ENCODE peak calls at places on chromosomes 1 and 21, in seven cellular contexts. U is stimulated activated CD8-positive, alpha-beta memory T cell treated with anti-CD3 and anti-CD28 coated beads, Interleukin-2, amount 100 ng/mL, for 1 hour; F is activated T-helper 1 cell treated with anti-CD3 and anti-CD28 coated beads, Interleukin-12 subunit alpha, Interleukin-12 subunit beta, Interleukin-2, Interleukin-4 antibody, amounts not matched to agents 30 ng/mL and 10 ng/mL and 1 ng/mL, durations not matched to agents 14 hours and 24 hours and 36 hours; I is IMR-90; M is HFFc6; A is stimulated activated naive CD8-positive, alpha-beta T cell treated with anti-CD3 and anti-CD28 coated beads, Interleukin-15, Interleukin-2, amounts not matched to agents 100 U/mL and 50 U/mL, for 24 hours; L is activated gamma-delta T cell treated with anti-CD3 and anti-CD28 coated beads, Interleukin-2, amount 50 U/mL, for 16 hours. S is an unnamed sample.

GRCh38 chr1:228120351-228121091 is 11.4 kb upstream of the MRPL55 start:
- DNase-seq in U (no peak), F (no peak), I (peak), M (peak), A (no peak), L (no peak), S (no peak)

GRCh38 chr1:194512361-194512760 is 1325.9 kb upstream of the B3GALT2 start:
- DNase-seq in U (no peak), F (no peak), I (no peak), M (no peak), A (no peak), L (no peak), S (no peak)

GRCh38 chr1:71303617-71304041 is 222.8 kb upstream of the ZRANB2 start:
- DNase-seq in U (no peak), F (no peak), I (no peak), M (no peak), A (no peak), L (no peak), S (no peak)

GRCh38 chr21:35965699-35966098 is 94.6 kb downstream of the SETD4 start:
- DNase-seq in U (no peak), F (no peak), I (no peak), M (no peak), A (no peak), L (no peak), S (no peak)

GRCh38 chr21:28818663-28819278 is 173.9 kb downstream of the LTN1 start:
- DNase-seq in U (no peak), F (no peak), I (no peak), M (peak), A (no peak), L (no peak), S (no peak)

GRCh38 chr21:37338671-37339526 is 27.7 kb upstream of the DYRK1A start:
- DNase-seq in U (no peak), F (no peak), I (peak), M (peak), A (no peak), L (no peak), S (no peak)

GRCh38 chr1:33130297-33130696 is 49.3 kb downstream of the AZIN2 start:
- DNase-seq in U (no peak), F (no peak), I (peak), M (peak), A (peak), L (no peak), S (peak)

GRCh38 chr1:9203623-9204022 is 31.0 kb upstream of the H6PD start:
- DNase-seq in U (no peak), F (no peak), I (no peak), M (no peak), A (peak), L (no peak), S (no peak)

GRCh38 chr1:145425436-145426029 is at the start of gene NBPF20:
- DNase-seq in U (peak), F (peak), I (peak), M (peak), A (peak), L (peak), S (peak)

GRCh38 chr21:33991091-33991490 is 75.5 kb upstream of the ATP5PO start:
- DNase-seq in U (no peak), F (no peak), I (no peak), M (no peak), A (no peak), L (no peak), S (no peak)

GRCh38 chr1:87115317-87115885 is 201.0 kb downstream of the HS2ST1 start:
- DNase-seq in U (no peak), F (no peak), I (peak), M (peak), A (no peak), L (no peak), S (no peak)

GRCh38 chr1:153643100-153643499 is 9.2 kb downstream of the CHTOP start:
- DNase-seq in U (no peak), F (no peak), I (no peak), M (no peak), A (no peak), L (no peak), S (no peak)

GRCh38 chr21:35034203-35034926 is 14.7 kb downstream of the RUNX1 start:
- DNase-seq in U (no peak), F (no peak), I (no peak), M (no peak), A (peak), L (no peak), S (no peak)

GRCh38 chr1:58570817-58571216 is 6.2 kb downstream of the TACSTD2 start:
- DNase-seq in U (no peak), F (no peak), I (no peak), M (no peak), A (no peak), L (no peak), S (no peak)

GRCh38 chr1:74681449-74681848 is 7.9 kb upstream of the ERICH3 start:
- DNase-seq in U (no peak), F (no peak), I (no peak), M (no peak), A (no peak), L (no peak), S (peak)

GRCh38 chr1:63294797-63295594 is 27.4 kb upstream of the FOXD3 start:
- DNase-seq in U (no peak), F (no peak), I (no peak), M (no peak), A (no peak), L (no peak), S (no peak)

GRCh38 chr1:162285149-162285561 is 91.5 kb downstream of the SPATA46 start:
- DNase-seq in U (no peak), F (no peak), I (no peak), M (no peak), A (no peak), L (no peak), S (no peak)

GRCh38 chr1:223609066-223609465 is 56.4 kb downstream of the CAPN8 start:
- DNase-seq in U (no peak), F (no peak), I (no peak), M (no peak), A (no peak), L (no peak), S (no peak)

S was measured in GM13976.